ENCODE peak calls at places on chromosomes 13 and 19, in five cellular contexts. S, B, I, Y and N are unnamed samples.

GRCh38 chr19:34960103-34960805 is 3.8 kb downstream of the ZNF792 start:
- DNase-seq in S (no peak), B (no peak), I (no peak), Y (peak; percentile 51), N (no peak)

GRCh38 chr19:4284176-4284958 is 5.3 kb downstream of the SHD start:
- DNase-seq in S (no peak), B (no peak), I (no peak), Y (peak; percentile 19), N (no peak)

GRCh38 chr13:107231941-107232340 is 664.0 kb upstream of the ARGLU1 start:
- DNase-seq in S (no peak), B (no peak), I (no peak), Y (no peak), N (no peak)

GRCh38 chr19:9996541-9996940 is 13.8 kb downstream of the COL5A3 start:
- DNase-seq in S (peak; percentile 39), B (no peak), I (no peak), Y (no peak), N (no peak)

GRCh38 chr19:5281588-5281987 is 59.0 kb downstream of the PTPRS start:
- DNase-seq in S (peak; percentile 38), B (no peak), I (no peak), Y (no peak), N (no peak)

GRCh38 chr19:1690570-1691307 is 38.3 kb upstream of the TCF3 start:
- DNase-seq in S (peak; percentile 31), B (peak; percentile 68), I (no peak), Y (peak; percentile 33), N (peak; percentile 85)

GRCh38 chr19:3968556-3969434 is 2.1 kb downstream of the DAPK3 start:
- DNase-seq in S (peak; percentile 99), B (no peak), I (no peak), Y (peak; percentile 100), N (no peak)

GRCh38 chr13:19561585-19561984 is 253 bp upstream of the TPTE2 start:
- DNase-seq in S (no peak), B (no peak), I (no peak), Y (no peak), N (no peak)

GRCh38 chr13:97567510-97568243 is 133.7 kb downstream of the RAP2A start:
- DNase-seq in S (peak; percentile 39), B (peak; percentile 10), I (no peak), Y (peak; percentile 54), N (peak; percentile 41)

GRCh38 chr13:110520431-110521295 is 40.9 kb downstream of the RAB20 start:
- DNase-seq in S (peak; percentile 87), B (no peak), I (no peak), Y (peak; percentile 85), N (no peak)

GRCh38 chr13:25923217-25924085 is 128.4 kb downstream of the SHISA2 start:
- DNase-seq in S (no peak), B (no peak), I (no peak), Y (peak; percentile 69), N (no peak)

GRCh38 chr19:4057913-4058695 is 8.6 kb downstream of the ZBTB7A start:
- DNase-seq in S (peak; percentile 97), B (no peak), I (no peak), Y (peak; percentile 86), N (no peak)

GRCh38 chr19:35013047-35013819 is 13.1 kb downstream of the GRAMD1A start:
- DNase-seq in S (peak; percentile 73), B (peak; percentile 74), I (no peak), Y (peak; percentile 79), N (peak; percentile 88)

GRCh38 chr19:19900124-19900523 is 622 bp upstream of the ZNF93 start:
- DNase-seq in S (peak; percentile 63), B (no peak), I (no peak), Y (peak; percentile 76), N (no peak)

GRCh38 chr19:38711726-38712153 is 32.5 kb downstream of the CAPN12 start:
- DNase-seq in S (peak; percentile 98), B (no peak), I (no peak), Y (peak; percentile 96), N (no peak)

GRCh38 chr13:110304256-110304655 is 2.7 kb downstream of the COL4A1 start:
- DNase-seq in S (peak; percentile 79), B (no peak), I (no peak), Y (peak; percentile 85), N (no peak)

GRCh38 chr13:28707629-28708427 is 10.9 kb downstream of the SLC46A3 start:
- DNase-seq in S (peak; percentile 92), B (peak; percentile 83), I (no peak), Y (peak; percentile 88), N (peak; percentile 53)

GRCh38 chr19:36151144-36152051 is 849 bp downstream of the COX7A1 start:
- DNase-seq in S (peak; percentile 60), B (no peak), I (no peak), Y (peak; percentile 20), N (no peak)

GRCh38 chr13:40613192-40613818 is 53.1 kb downstream of the FOXO1 start:
- DNase-seq in S (peak; percentile 31), B (peak; percentile 24), I (no peak), Y (no peak), N (peak; percentile 52)

GRCh38 chr13:112107289-112107688 is 40.3 kb downstream of the SOX1 start:
- DNase-seq in S (no peak), B (no peak), I (no peak), Y (no peak), N (no peak)

GRCh38 chr19:35279374-35279773 is 3.0 kb upstream of the HAMP start:
- DNase-seq in S (no peak), B (no peak), I (no peak), Y (no peak), N (no peak)

GRCh38 chr13:100825551-100825950 is 151.0 kb upstream of the TMTC4 start:
- DNase-seq in S (peak; percentile 57), B (no peak), I (no peak), Y (peak; percentile 44), N (no peak)

DNA sequence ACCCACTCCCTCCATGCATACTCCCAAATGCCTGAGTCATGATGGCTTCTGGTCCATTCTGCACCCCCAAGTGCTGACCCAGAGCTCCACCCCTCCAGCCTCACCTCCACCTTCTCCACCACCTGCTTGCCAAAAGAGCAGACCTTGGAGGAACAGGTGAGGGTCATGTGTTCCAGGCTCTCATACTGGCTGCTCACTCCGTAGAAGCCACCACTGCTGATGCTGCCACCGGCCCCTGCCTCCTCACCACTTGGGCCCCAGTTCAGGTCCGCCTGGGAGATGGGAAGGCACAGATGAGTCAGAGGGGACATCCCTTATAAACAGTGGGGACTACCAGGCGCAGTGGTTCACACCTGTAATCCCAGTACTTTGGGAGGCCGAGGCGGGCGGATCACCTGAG is 7.9 kb downstream of the CD37 start:
- DNase-seq in S (no peak), B (no peak), I (no peak), Y (no peak), N (peak; percentile 44)
- TF ChIP-seq CTCF in S (no peak), B (no peak), I (no peak), Y (no peak), N (no peak)

DNA sequence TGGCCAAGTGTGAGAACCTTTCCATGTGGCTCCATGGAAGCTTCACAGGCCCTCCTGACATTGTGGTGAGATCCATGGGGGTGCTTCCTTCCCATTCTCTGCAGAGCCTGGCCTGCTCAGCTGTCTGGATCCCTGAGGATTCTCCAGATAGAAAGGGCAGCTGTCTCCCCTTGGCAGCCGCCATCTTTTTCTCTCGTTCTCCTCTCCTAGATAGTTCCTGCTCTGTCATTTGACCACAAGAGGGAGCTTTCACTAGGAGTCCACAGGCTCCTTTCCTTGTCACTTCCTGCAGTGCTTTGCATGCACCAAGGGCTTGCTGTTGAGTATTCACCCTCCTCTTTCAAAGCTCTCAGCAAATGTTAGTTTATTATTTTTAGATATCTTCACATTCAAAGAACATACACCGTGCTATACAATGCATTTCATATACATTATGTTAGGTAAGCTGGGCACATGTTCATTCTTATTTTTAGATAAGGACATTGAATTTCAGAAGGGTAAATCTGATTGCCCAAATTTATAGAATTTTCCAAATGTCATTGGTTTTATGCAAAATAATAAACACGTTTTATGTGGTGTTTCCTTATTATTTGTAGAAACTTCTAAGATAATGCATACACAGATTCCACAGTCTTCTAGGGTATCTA is 133.2 kb downstream of the FRY start:
- DNase-seq in S (peak; percentile 64), B (peak; percentile 8), I (no peak), Y (peak; percentile 88), N (peak; percentile 22)
- TF ChIP-seq CTCF in S (peak; percentile 52), B (peak; percentile 23), I (no peak), Y (peak; percentile 91), N (no peak)

DNA sequence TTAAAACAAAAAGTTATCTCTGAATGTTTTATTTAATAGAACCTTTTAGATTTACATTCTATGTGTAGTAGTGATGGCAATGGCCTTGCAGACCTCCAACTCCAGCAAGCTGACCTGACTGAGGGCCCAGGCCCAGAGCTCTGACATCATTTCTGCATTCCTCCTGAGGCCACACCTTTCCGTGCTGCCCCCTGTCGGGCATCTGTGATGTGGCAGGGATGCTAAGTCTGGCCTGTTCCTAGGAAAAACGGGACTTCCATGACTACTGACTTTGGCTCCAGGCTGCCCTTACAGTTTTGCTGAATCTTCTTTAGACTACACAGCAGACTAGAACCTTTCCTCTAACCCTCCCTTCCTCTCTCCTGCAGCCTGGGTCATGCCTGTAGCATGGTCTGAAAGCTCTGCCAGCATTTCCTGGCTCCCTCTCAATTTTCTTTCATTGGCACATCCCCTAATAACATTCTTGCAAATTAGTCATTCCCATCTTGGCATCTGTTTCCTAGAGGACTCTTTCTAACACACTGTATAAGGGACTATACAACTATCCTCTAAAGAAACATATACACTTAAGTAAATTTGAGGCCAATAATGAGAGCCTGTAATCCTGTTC is 249.0 kb downstream of the GPC5 start:
- DNase-seq in S (no peak), B (no peak), I (no peak), Y (no peak), N (peak; percentile 10)
- TF ChIP-seq CTCF in S (no peak), B (peak; percentile 60), I (no peak), Y (peak; percentile 33), N (peak; percentile 23)

GRCh38 chr19:46824887-46825730 is 25.5 kb downstream of the AP2S1 start:
- DNase-seq in S (no peak), B (peak; percentile 39), I (no peak), Y (peak; percentile 44), N (peak; percentile 53)
- TF ChIP-seq CTCF in S (no peak), B (peak; percentile 35), I (no peak), Y (peak; percentile 3), N (peak; percentile 10)